ENCODE peak calls at places on chromosomes 16 and 17, in nine cellular contexts. I, N, F, B, S, Y, U, A and E are unnamed samples.
A peak's percentile ranks its signal among the peaks of the same experiment; 100 is the strongest.

GRCh38 chr17:76967762-76968161 is 99.6 kb downstream of the MGAT5B start:
- DNase-seq in F (no peak), B (no peak), Y (no peak), N (no peak), I (no peak), U (no peak), A (no peak), S (no peak), E (no peak)

GRCh38 chr17:32926183-32926582 is 1.8 kb upstream of the TMEM98 start:
- DNase-seq in B (no peak), U (no peak), Y (no peak), F (no peak), S (no peak), N (no peak), A (no peak), I (no peak), E (no peak)

GRCh38 chr16:11550651-11551498 is 35.8 kb downstream of the LITAF start:
- DNase-seq in B (no peak), F (no peak), U (no peak), A (no peak), N (no peak), I (no peak), S (no peak), Y (no peak), E (no peak)

GRCh38 chr16:9372934-9373890 is 281.8 kb downstream of the HAPSTR1 start:
- DNase-seq in B (no peak), I (no peak), S (no peak), A (no peak), F (no peak), U (no peak), N (no peak), Y (no peak), E (no peak)

GRCh38 chr17:78921437-78921971 is 3.7 kb downstream of the TIMP2 start:
- DNase-seq in U (no peak), S (no peak), Y (no peak), N (no peak), B (no peak), I (no peak), A (no peak), F (no peak), E (no peak)

GRCh38 chr16:59126486-59126885 is 392.4 kb upstream of the GOT2 start:
- DNase-seq in F (no peak), S (no peak), Y (no peak), U (no peak), I (no peak), A (no peak), B (no peak), N (no peak), E (no peak)

GRCh38 chr17:55219939-55220338 is 44.8 kb upstream of the HLF start:
- DNase-seq in B (no peak), S (no peak), I (no peak), N (no peak), F (no peak), A (no peak), U (no peak), Y (no peak), E (no peak)

GRCh38 chr17:5883775-5884665 is 186.2 kb upstream of the WSCD1 start:
- DNase-seq in S (peak; percentile 32), F (no peak), N (no peak), A (no peak), U (no peak), I (no peak), Y (no peak), B (no peak), E (peak; percentile 4)

GRCh38 chr17:68103148-68103547 is 67.6 kb downstream of the KPNA2 start:
- DNase-seq in S (no peak), B (no peak), I (no peak), Y (no peak), U (no peak), N (no peak), F (no peak), A (no peak), E (no peak)

GRCh38 chr17:72613411-72614292 is 478.8 kb downstream of the SLC39A11 start:
- DNase-seq in Y (peak; percentile 43), I (no peak), F (no peak), N (no peak), S (no peak), A (no peak), B (no peak), U (no peak), E (no peak)

GRCh38 chr16:66717112-66717675 is 20.7 kb upstream of the CMTM4 start:
- DNase-seq in F (no peak), Y (peak; percentile 88), S (peak; percentile 37), N (no peak), B (no peak), A (no peak), U (peak; percentile 43), I (no peak), E (no peak)

GRCh38 chr16:19123535-19124178 is 9.9 kb downstream of the ITPRIPL2 start:
- DNase-seq in S (no peak), F (no peak), N (no peak), A (no peak), I (no peak), Y (no peak), B (no peak), U (no peak), E (no peak)

GRCh38 chr16:3065069-3065741 is at the start of gene IL32:
- DNase-seq in S (no peak), I (peak; percentile 59), B (no peak), U (peak; percentile 78), Y (peak; percentile 94), F (no peak), N (no peak), A (peak; percentile 67), E (peak; percentile 73)

GRCh38 chr17:29138184-29138955 is 41.8 kb downstream of the MYO18A start:
- DNase-seq in U (peak; percentile 77), I (no peak), S (no peak), F (no peak), N (no peak), B (no peak), Y (peak; percentile 68), A (no peak), E (no peak)

GRCh38 chr17:32546031-32546444 is 59.2 kb downstream of the CDK5R1 start:
- DNase-seq in N (no peak), I (no peak), U (no peak), S (peak; percentile 42), F (no peak), Y (no peak), A (no peak), B (peak; percentile 31), E (no peak)

GRCh38 chr17:79988163-79988971 is 47.3 kb downstream of the TBC1D16 start:
- DNase-seq in F (no peak), U (no peak), A (no peak), S (peak; percentile 93), N (no peak), B (no peak), I (peak; percentile 63), Y (peak; percentile 89), E (no peak)

GRCh38 chr16:9090101-9090959 is 1.1 kb upstream of the HAPSTR1 start:
- DNase-seq in B (no peak), N (no peak), Y (no peak), S (no peak), A (no peak), I (no peak), U (peak; percentile 61), F (peak; percentile 45), E (no peak)

GRCh38 chr17:65532491-65532890 is 29.0 kb downstream of the AXIN2 start:
- DNase-seq in B (no peak), U (no peak), I (no peak), Y (no peak), N (no peak), F (no peak), A (no peak), S (no peak), E (no peak)

GRCh38 chr17:8935194-8935593 is 30.3 kb downstream of the PIK3R5 start:
- DNase-seq in I (peak; percentile 61), F (no peak), A (no peak), N (no peak), Y (no peak), B (no peak), S (no peak), U (peak; percentile 69), E (peak; percentile 68)

GRCh38 chr16:64499211-64499610 is 622.7 kb downstream of the CDH11 start:
- DNase-seq in I (no peak), U (no peak), B (no peak), N (no peak), F (no peak), A (no peak), Y (no peak), S (no peak), E (no peak)

GRCh38 chr17:81960130-81960958 is 643 bp downstream of the NOTUM start:
- DNase-seq in F (no peak), B (no peak), N (no peak), Y (no peak), A (no peak), U (no peak), I (no peak), S (no peak), E (no peak)

GRCh38 chr17:82320956-82321927 is 3.8 kb upstream of the CD7 start:
- DNase-seq in B (no peak), A (no peak), I (no peak), F (no peak), N (no peak), Y (no peak), U (peak; percentile 68), S (peak; percentile 19), E (no peak)

GRCh38 chr17:67449885-67450755 is 73.0 kb downstream of the PITPNC1 start:
- DNase-seq in U (no peak), B (no peak), N (no peak), F (no peak), A (no peak), S (no peak), Y (no peak), I (no peak), E (no peak)

GRCh38 chr16:84234656-84235285 is 5.0 kb downstream of the KCNG4 start:
- DNase-seq in F (no peak), A (no peak), Y (no peak), U (no peak), N (no peak), S (no peak), B (no peak), I (no peak), E (no peak)

GRCh38 chr17:49193513-49194296 is 16.7 kb downstream of the GNGT2 start:
- DNase-seq in F (no peak), N (peak; percentile 43), A (peak; percentile 51), U (no peak), S (peak; percentile 28), Y (peak; percentile 51), I (no peak), B (peak; percentile 7), E (peak; percentile 52)

GRCh38 chr17:67659028-67659427 is 58.7 kb upstream of the NOL11 start:
- DNase-seq in U (no peak), B (no peak), F (no peak), N (no peak), S (no peak), I (no peak), A (no peak), Y (no peak), E (no peak)

GRCh38 chr16:19283637-19284036 is 1.9 kb upstream of the CLEC19A start:
- DNase-seq in U (no peak), Y (no peak), S (no peak), F (no peak), N (no peak), A (no peak), I (no peak), B (no peak), E (peak; percentile 56)

GRCh38 chr16:11470676-11471415 is 115.9 kb downstream of the LITAF start:
- DNase-seq in F (no peak), A (no peak), I (no peak), S (no peak), N (no peak), Y (peak; percentile 49), U (no peak), B (no peak), E (no peak)